ENCODE peak calls at places on chromosome 12, in seven cellular contexts. S is stimulated activated CD8-positive, alpha-beta memory T cell treated with anti-CD3 and anti-CD28 coated beads, Interleukin-4, amount 100 ng/mL, for 1 hour; U is uterus; Z is BE2C; B is memory B cell; V is non-pigmented ciliary epithelial cell; F is NCI-H345. X is an unnamed sample.

GRCh38 chr12:34290191-34290995 is 268.1 kb downstream of the ALG10 start:
- DNase-seq in B (no peak), U (no peak), V (no peak), F (no peak), S (no peak), Z (no peak), X (no peak)

GRCh38 chr12:5466521-5466960 is 34.6 kb downstream of the NTF3 start:
- DNase-seq in Z (no peak), F (no peak), V (no peak), U (no peak), S (no peak), B (no peak), X (no peak)

GRCh38 chr12:98420403-98420800 is 95.0 kb upstream of the TMPO start:
- DNase-seq in F (no peak), S (no peak), B (no peak), V (no peak), U (no peak), Z (no peak), X (no peak)

GRCh38 chr12:68832504-68832867 is 24.5 kb downstream of the MDM2 start:
- DNase-seq in V (no peak), S (no peak), B (no peak), Z (no peak), U (no peak), F (peak; percentile 20), X (no peak)

GRCh38 chr12:97940629-97941028 is 478.0 kb downstream of the RMST start:
- DNase-seq in Z (no peak), B (no peak), U (no peak), S (no peak), V (no peak), F (no peak), X (no peak)

GRCh38 chr12:90331262-90331661 is 622.6 kb upstream of the ATP2B1 start:
- DNase-seq in Z (no peak), F (no peak), S (no peak), U (no peak), B (no peak), V (no peak), X (no peak)

GRCh38 chr12:132178801-132179401 is 34.6 kb downstream of the NOC4L start:
- DNase-seq in B (no peak), V (no peak), U (no peak), Z (no peak), F (peak; percentile 51), S (no peak), X (no peak)

GRCh38 chr12:79678306-79678705 is 12.5 kb downstream of the PAWR start:
- DNase-seq in B (no peak), U (no peak), Z (no peak), F (no peak), V (no peak), S (no peak), X (no peak)

GRCh38 chr12:113007166-113007565 is 28.8 kb downstream of the OAS2 start:
- DNase-seq in Z (no peak), U (no peak), V (peak; percentile 28), B (no peak), F (no peak), S (no peak), X (no peak)

GRCh38 chr12:29103539-29103974 is 45.5 kb upstream of the FAR2 start:
- DNase-seq in S (no peak), V (no peak), U (no peak), Z (no peak), F (no peak), B (peak; percentile 5), X (no peak)

GRCh38 chr12:110555509-110556406 is 27.4 kb downstream of the PPTC7 start:
- DNase-seq in F (no peak), S (no peak), B (no peak), V (no peak), Z (no peak), U (no peak), X (no peak)

X was measured in gastrocnemius medialis.